ENCODE peak calls at places on chromosomes 3 and 15, in six cellular contexts. H is foreskin fibroblast, C is dorsolateral prefrontal cortex, G is HFF-Myc, S is neural crest cell, N is neural progenitor cell. B is an unnamed sample.
A peak's percentile ranks its signal among the peaks of the same experiment; 100 is the strongest.

GRCh38 chr3:50345586-50345985 is at the start of gene ZMYND10:
- DNase-seq in G (no peak), C (no peak), S (peak; percentile 63), H (peak; percentile 84), N (peak; percentile 92), B (peak; percentile 89)

GRCh38 chr15:83310521-83311456 is 26.3 kb upstream of the BNC1 start:
- DNase-seq in S (no peak), C (no peak), G (no peak), N (no peak), H (no peak), B (no peak)

GRCh38 chr3:23987376-23987775 is 42.3 kb downstream of the NR1D2 start:
- DNase-seq in N (no peak), S (no peak), H (no peak), G (no peak), C (no peak), B (no peak)

GRCh38 chr15:81037952-81038743 is 37.4 kb downstream of the TLNRD1 start:
- DNase-seq in C (no peak), N (no peak), S (no peak), G (no peak), H (no peak), B (no peak)

GRCh38 chr3:1251282-1252060 is 158.6 kb downstream of the CNTN6 start:
- DNase-seq in C (no peak), N (no peak), S (no peak), H (peak; percentile 16), G (no peak), B (no peak)

GRCh38 chr15:93987068-93987467 is 244.3 kb upstream of the MCTP2 start:
- DNase-seq in S (no peak), H (no peak), G (no peak), C (no peak), N (no peak), B (no peak)

GRCh38 chr15:82952156-82953081 is at the start of gene HOMER2:
- DNase-seq in H (peak; percentile 37), N (peak; percentile 79), S (peak; percentile 8), C (no peak), G (no peak), B (peak; percentile 55)

GRCh38 chr3:169760479-169760878 is 4.4 kb downstream of the TERC start:
- DNase-seq in C (no peak), N (no peak), S (no peak), H (peak; percentile 62), G (peak; percentile 35), B (no peak)

GRCh38 chr3:142929890-142930289 is 33.6 kb downstream of the PAQR9 start:
- DNase-seq in N (no peak), C (no peak), H (no peak), S (no peak), G (no peak), B (no peak)

GRCh38 chr3:70249509-70250160 is 62.8 kb downstream of the MDFIC2 start:
- DNase-seq in C (no peak), S (no peak), G (no peak), N (no peak), H (peak; percentile 5), B (no peak)

GRCh38 chr3:185658504-185658912 is 72.4 kb downstream of the SENP2 start:
- DNase-seq in S (no peak), N (no peak), C (peak; percentile 56), H (peak; percentile 99), G (peak; percentile 67), B (no peak)

GRCh38 chr3:71415708-71416108 is 167.8 kb downstream of the FOXP1 start:
- DNase-seq in S (no peak), N (no peak), H (no peak), G (no peak), C (no peak), B (no peak)

GRCh38 chr15:99121207-99121606 is 16.3 kb downstream of the SYNM start:
- DNase-seq in S (no peak), G (no peak), H (no peak), N (no peak), C (peak; percentile 35), B (no peak)

GRCh38 chr3:186852994-186853393 is 10.5 kb downstream of the ADIPOQ start:
- DNase-seq in G (no peak), C (no peak), N (no peak), S (no peak), H (no peak), B (no peak)

GRCh38 chr15:40055576-40056293 is 16.8 kb upstream of the SRP14 start:
- DNase-seq in N (no peak), H (no peak), S (no peak), G (no peak), C (no peak), B (no peak)

DNA sequence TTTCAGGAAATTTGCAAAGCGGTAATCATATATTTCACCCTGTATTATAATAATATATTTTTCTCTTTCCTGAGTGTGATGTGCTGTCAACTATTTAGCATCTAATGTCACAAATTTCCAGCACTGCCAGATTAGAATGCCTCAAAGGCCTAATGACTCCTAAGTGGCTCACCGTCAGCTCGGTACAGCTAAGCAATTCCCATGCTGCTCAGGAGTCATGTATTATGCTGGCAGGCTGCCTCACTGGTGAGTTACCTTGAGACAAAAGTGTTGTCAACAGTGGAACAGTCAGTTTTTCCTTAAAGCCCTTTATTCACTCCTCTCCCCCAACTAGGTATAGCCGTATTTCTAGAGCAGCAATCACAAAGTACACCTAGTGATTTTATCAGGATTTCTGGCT is 83.6 kb downstream of the NSUN3 start:
- DNase-seq in N (no peak), H (no peak), C (no peak), G (no peak), S (no peak), B (no peak)
- TF ChIP-seq CTCF in N (no peak), H (no peak), C (no peak), G (no peak), S (no peak), B (no peak)

GRCh38 chr3:189724366-189724765 is 93.2 kb downstream of the TP63 start:
- DNase-seq in G (no peak), C (no peak), S (no peak), N (no peak), H (peak; percentile 71), B (no peak)
- TF ChIP-seq CTCF in G (no peak), C (no peak), S (no peak), N (no peak), H (no peak), B (no peak)

GRCh38 chr3:182682263-182683229 is 110.8 kb upstream of the ATP11B start:
- DNase-seq in S (peak; percentile 68), H (peak; percentile 64), N (peak; percentile 87), C (no peak), G (no peak), B (peak; percentile 87)
- TF ChIP-seq CTCF in S (peak; percentile 58), H (no peak), N (peak; percentile 55), C (peak; percentile 28), G (no peak), B (peak; percentile 25)

GRCh38 chr3:177875786-177876476 is 660.3 kb upstream of the KCNMB2 start:
- DNase-seq in S (no peak), G (peak; percentile 78), H (peak; percentile 64), C (no peak), N (peak; percentile 55), B (no peak)

GRCh38 chr3:177883957-177884356 is 652.3 kb upstream of the KCNMB2 start:
- DNase-seq in N (no peak), C (no peak), H (no peak), S (no peak), G (no peak), B (peak; percentile 23)

GRCh38 chr3:177882124-177882648 is 654.0 kb upstream of the KCNMB2 start:
- DNase-seq in G (no peak), H (no peak), S (no peak), C (no peak), N (no peak), B (no peak)

GRCh38 chr3:177881330-177881729 is 654.9 kb upstream of the KCNMB2 start:
- DNase-seq in G (no peak), C (no peak), N (no peak), H (peak; percentile 67), S (no peak), B (no peak)

DNA sequence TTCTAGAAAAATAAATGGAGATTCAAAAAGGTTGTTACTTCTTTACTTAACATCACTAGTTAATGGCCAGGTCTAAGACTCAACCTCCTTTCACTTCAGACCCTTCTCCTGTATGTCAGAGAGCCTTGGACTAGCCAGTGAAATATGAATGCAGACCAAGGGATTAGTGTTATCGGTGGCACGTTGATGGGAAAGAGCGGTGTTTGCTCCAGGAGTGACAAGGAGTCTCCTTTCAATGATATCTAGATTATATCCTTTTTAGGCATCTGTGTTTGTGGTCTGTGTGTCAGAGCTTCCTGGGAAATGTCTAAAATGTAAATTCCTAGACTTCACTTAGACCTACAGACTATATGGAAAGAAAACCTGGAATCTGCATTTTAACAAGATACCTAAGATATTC is 658.0 kb upstream of the KCNMB2 start:
- DNase-seq in G (no peak), C (no peak), N (no peak), H (peak; percentile 11), S (no peak), B (no peak)
- TF ChIP-seq CTCF in G (no peak), C (no peak), N (no peak), H (no peak), S (no peak), B (no peak)

GRCh38 chr3:126487151-126487771 is 11.6 kb upstream of the ZXDC start:
- DNase-seq in C (no peak), S (no peak), H (peak; percentile 19), N (peak; percentile 64), G (no peak), B (no peak)
- TF ChIP-seq CTCF in C (no peak), S (no peak), H (peak; percentile 15), N (peak; percentile 35), G (peak; percentile 23), B (no peak)

GRCh38 chr3:64223809-64224570 is 1.3 kb downstream of the PRICKLE2 start:
- DNase-seq in G (no peak), S (no peak), N (peak; percentile 19), H (peak; percentile 81), C (peak; percentile 66), B (no peak)
- TF ChIP-seq CTCF in G (no peak), S (no peak), N (no peak), H (peak; percentile 25), C (peak; percentile 22), B (no peak)

DNA sequence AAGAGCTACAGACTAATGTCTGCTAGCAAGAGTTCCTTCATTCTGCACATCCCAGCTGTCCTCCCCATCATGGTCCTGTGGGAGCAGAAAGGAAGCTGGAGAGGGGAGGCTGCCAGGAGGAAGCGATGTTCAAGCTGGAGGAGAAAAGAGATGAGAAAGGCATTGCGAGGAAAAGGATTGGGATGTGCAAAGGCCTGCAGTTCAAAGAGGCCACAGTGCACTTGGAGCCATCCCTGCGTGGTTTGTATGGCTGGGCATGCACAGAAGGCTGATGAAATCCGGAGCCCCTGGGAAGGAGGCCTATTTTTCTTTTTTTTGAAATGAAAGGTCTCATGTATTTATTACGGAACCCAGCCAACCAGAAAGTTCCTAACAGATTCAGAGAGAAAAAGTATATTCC is 22.8 kb downstream of the AMOTL2 start:
- DNase-seq in N (no peak), G (no peak), C (no peak), S (no peak), H (no peak), B (no peak)
- TF ChIP-seq CTCF in N (no peak), G (no peak), C (no peak), S (no peak), H (no peak), B (no peak)

DNA sequence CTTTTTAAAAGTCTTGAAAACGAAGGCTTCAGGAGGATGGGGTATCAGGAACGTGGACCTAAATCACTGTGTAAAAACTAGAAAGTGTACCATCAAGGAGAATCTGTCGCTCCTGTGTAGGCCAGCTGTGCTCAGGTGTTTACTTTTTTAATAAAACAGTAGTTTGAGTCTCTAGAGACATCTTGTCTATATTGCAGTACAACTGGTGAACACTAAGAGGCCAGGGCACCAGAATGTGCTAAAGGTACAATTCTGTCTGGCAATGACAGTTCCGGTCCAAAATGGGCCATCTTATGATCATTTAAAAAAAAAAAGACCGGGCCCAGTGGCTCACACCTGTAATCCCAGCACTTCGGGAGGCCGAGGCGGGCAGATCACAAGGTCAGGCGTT is 61.8 kb upstream of the MCF2L2 start:
- DNase-seq in G (no peak), S (no peak), N (no peak), C (no peak), H (no peak), B (no peak)
- TF ChIP-seq CTCF in G (no peak), S (peak; percentile 28), N (no peak), C (no peak), H (no peak), B (no peak)

B was measured in GM13976.